ENCODE peak calls at places on chromosomes 11 and 22, in five cellular contexts. One of them, this sample, is unnamed.

GRCh38 chr11:15535414-15535813 is 420.7 kb downstream of the INSC start:
- DNase-seq in K562: no peak
- DNase-seq in SK-N-SH: no peak
- DNase-seq in HepG2: no peak
- DNase-seq in H1: no peak
- DNase-seq in this sample: no peak

GRCh38 chr11:119875841-119876600 is 147.0 kb upstream of the NECTIN1 start:
- DNase-seq in K562: no peak
- DNase-seq in SK-N-SH: no peak
- DNase-seq in HepG2: no peak
- DNase-seq in H1: no peak
- DNase-seq in this sample: no peak

GRCh38 chr22:27046126-27046525 is 388.7 kb downstream of the MIAT start:
- DNase-seq in HepG2: no peak
- DNase-seq in H1: no peak
- DNase-seq in K562: no peak
- DNase-seq in SK-N-SH: peak; percentile 27
- DNase-seq in this sample: no peak

GRCh38 chr11:66388746-66389386 is 17.3 kb upstream of the SLC29A2 start:
- DNase-seq in K562: peak; percentile 67
- DNase-seq in SK-N-SH: peak; percentile 60
- DNase-seq in H1: no peak
- DNase-seq in HepG2: peak; percentile 78
- DNase-seq in this sample: no peak

GRCh38 chr11:65609236-65609635 is 4.8 kb downstream of the MAP3K11 start:
- DNase-seq in SK-N-SH: no peak
- DNase-seq in K562: no peak
- DNase-seq in H1: no peak
- DNase-seq in HepG2: no peak
- DNase-seq in this sample: no peak

GRCh38 chr22:45554040-45554406 is 51.3 kb downstream of the FBLN1 start:
- DNase-seq in SK-N-SH: peak; percentile 59
- DNase-seq in K562: peak; percentile 27
- DNase-seq in HepG2: no peak
- DNase-seq in H1: no peak
- DNase-seq in this sample: no peak

GRCh38 chr11:119376197-119376847 is 5.2 kb downstream of the USP2 start:
- DNase-seq in HepG2: peak; percentile 88
- DNase-seq in SK-N-SH: peak; percentile 33
- DNase-seq in K562: no peak
- DNase-seq in H1: no peak
- DNase-seq in this sample: no peak

GRCh38 chr22:35708917-35709316 is 8.8 kb upstream of the APOL5 start:
- DNase-seq in K562: no peak
- DNase-seq in HepG2: no peak
- DNase-seq in SK-N-SH: no peak
- DNase-seq in H1: no peak
- DNase-seq in this sample: no peak

GRCh38 chr11:126530416-126530815 is 174.9 kb downstream of the ST3GAL4 start:
- DNase-seq in SK-N-SH: no peak
- DNase-seq in K562: no peak
- DNase-seq in H1: no peak
- DNase-seq in HepG2: no peak
- DNase-seq in this sample: no peak

GRCh38 chr11:107683807-107684206 is 28.0 kb downstream of the SLN start:
- DNase-seq in HepG2: no peak
- DNase-seq in H1: no peak
- DNase-seq in SK-N-SH: peak; percentile 24
- DNase-seq in K562: peak; percentile 17
- DNase-seq in this sample: no peak

GRCh38 chr11:17533782-17534415 is 10.3 kb downstream of the USH1C start:
- DNase-seq in H1: no peak
- DNase-seq in SK-N-SH: no peak
- DNase-seq in K562: no peak
- DNase-seq in HepG2: no peak
- DNase-seq in this sample: no peak

GRCh38 chr22:23107487-23108323 is 34.1 kb downstream of the RSPH14 start:
- DNase-seq in K562: no peak
- DNase-seq in H1: no peak
- DNase-seq in HepG2: no peak
- DNase-seq in SK-N-SH: no peak
- DNase-seq in this sample: no peak

GRCh38 chr22:37431366-37431765 is 4.1 kb upstream of the ELFN2 start:
- DNase-seq in HepG2: peak; percentile 8
- DNase-seq in H1: no peak
- DNase-seq in K562: no peak
- DNase-seq in SK-N-SH: no peak
- DNase-seq in this sample: no peak

GRCh38 chr11:34650528-34650927 is 29.6 kb downstream of the EHF start:
- DNase-seq in HepG2: no peak
- DNase-seq in SK-N-SH: no peak
- DNase-seq in K562: peak; percentile 33
- DNase-seq in H1: no peak
- DNase-seq in this sample: peak; percentile 91

GRCh38 chr22:49461674-49462073 is 366.0 kb downstream of the BRD1 start:
- DNase-seq in HepG2: no peak
- DNase-seq in SK-N-SH: no peak
- DNase-seq in K562: no peak
- DNase-seq in H1: no peak
- DNase-seq in this sample: no peak

GRCh38 chr22:28898233-28898629 is 14.9 kb downstream of the ZNRF3 start:
- DNase-seq in K562: no peak
- DNase-seq in HepG2: no peak
- DNase-seq in SK-N-SH: no peak
- DNase-seq in H1: no peak
- DNase-seq in this sample: no peak

GRCh38 chr11:65355013-65355775 is 643 bp downstream of the TIGD3 start:
- DNase-seq in H1: no peak
- DNase-seq in SK-N-SH: peak; percentile 87
- DNase-seq in HepG2: peak; percentile 15
- DNase-seq in K562: peak; percentile 70
- DNase-seq in this sample: no peak

GRCh38 chr11:2789331-2789730 is 89.5 kb upstream of the KCNQ1OT1 start:
- DNase-seq in SK-N-SH: no peak
- DNase-seq in H1: no peak
- DNase-seq in HepG2: no peak
- DNase-seq in K562: no peak
- DNase-seq in this sample: no peak

GRCh38 chr11:78656327-78656726 is 81.7 kb upstream of the NARS2 start:
- DNase-seq in K562: no peak
- DNase-seq in HepG2: no peak
- DNase-seq in SK-N-SH: no peak
- DNase-seq in H1: no peak
- DNase-seq in this sample: no peak

GRCh38 chr11:83819936-83820549 is 533.9 kb upstream of the CCDC90B start:
- DNase-seq in H1: no peak
- DNase-seq in HepG2: peak; percentile 43
- DNase-seq in SK-N-SH: peak; percentile 29
- DNase-seq in K562: peak; percentile 39
- DNase-seq in this sample: no peak

GRCh38 chr11:108494182-108494581 is 4.0 kb downstream of the POGLUT3 start:
- DNase-seq in K562: peak; percentile 11
- DNase-seq in SK-N-SH: no peak
- DNase-seq in HepG2: no peak
- DNase-seq in H1: no peak
- DNase-seq in this sample: no peak

GRCh38 chr22:49659281-49659923 is 168.3 kb downstream of the BRD1 start:
- DNase-seq in K562: no peak
- DNase-seq in H1: no peak
- DNase-seq in HepG2: no peak
- DNase-seq in SK-N-SH: no peak
- DNase-seq in this sample: no peak

GRCh38 chr11:63869686-63870085 is 30.8 kb downstream of the MARK2 start:
- DNase-seq in HepG2: no peak
- DNase-seq in SK-N-SH: no peak
- DNase-seq in K562: no peak
- DNase-seq in H1: no peak
- DNase-seq in this sample: no peak

GRCh38 chr11:10564030-10564429 is 4.4 kb downstream of the LYVE1 start:
- DNase-seq in SK-N-SH: no peak
- DNase-seq in HepG2: no peak
- DNase-seq in H1: no peak
- DNase-seq in K562: no peak
- DNase-seq in this sample: no peak

GRCh38 chr22:30362632-30363281 is 6.0 kb downstream of the CCDC157 start:
- DNase-seq in K562: peak; percentile 47
- DNase-seq in HepG2: no peak
- DNase-seq in H1: no peak
- DNase-seq in SK-N-SH: no peak
- DNase-seq in this sample: no peak

GRCh38 chr11:73226297-73227006 is 8.4 kb downstream of the P2RY2 start:
- DNase-seq in H1: no peak
- DNase-seq in K562: no peak
- DNase-seq in HepG2: no peak
- DNase-seq in SK-N-SH: peak; percentile 10
- DNase-seq in this sample: no peak

GRCh38 chr11:3866206-3866605 is 10.7 kb downstream of the STIM1 start:
- DNase-seq in H1: no peak
- DNase-seq in K562: peak; percentile 54
- DNase-seq in SK-N-SH: no peak
- DNase-seq in HepG2: peak; percentile 84
- DNase-seq in this sample: no peak

GRCh38 chr22:31952094-31952401 is 7.7 kb downstream of the YWHAH start:
- DNase-seq in H1: no peak
- DNase-seq in K562: no peak
- DNase-seq in SK-N-SH: peak; percentile 36
- DNase-seq in HepG2: no peak
- DNase-seq in this sample: no peak

GRCh38 chr22:47138898-47139789 is 376.7 kb downstream of the TBC1D22A start:
- DNase-seq in H1: no peak
- DNase-seq in SK-N-SH: no peak
- DNase-seq in HepG2: no peak
- DNase-seq in K562: no peak
- DNase-seq in this sample: no peak

GRCh38 chr11:119051440-119052162 is 5.4 kb downstream of the HYOU1 start:
- DNase-seq in HepG2: no peak
- DNase-seq in K562: no peak
- DNase-seq in H1: no peak
- DNase-seq in SK-N-SH: no peak
- DNase-seq in this sample: peak; percentile 51

GRCh38 chr22:17891427-17892167 is 117.3 kb upstream of the BID start:
- DNase-seq in K562: peak; percentile 54
- DNase-seq in HepG2: peak; percentile 7
- DNase-seq in H1: no peak
- DNase-seq in SK-N-SH: peak; percentile 62
- DNase-seq in this sample: no peak

GRCh38 chr11:32890843-32891656 is 1.6 kb upstream of the QSER1 start:
- DNase-seq in K562: no peak
- DNase-seq in H1: no peak
- DNase-seq in SK-N-SH: no peak
- DNase-seq in HepG2: no peak
- DNase-seq in this sample: no peak
- TF ChIP-seq GABPA in K562: no peak
- TF ChIP-seq GABPA in H1: no peak
- TF ChIP-seq GABPA in SK-N-SH: no peak
- TF ChIP-seq GABPA in HepG2: no peak
- TF ChIP-seq GABPA in this sample: no peak

GRCh38 chr11:70575396-70576060 is 177.2 kb downstream of the CTTN start:
- DNase-seq in HepG2: peak; percentile 36
- DNase-seq in K562: no peak
- DNase-seq in H1: no peak
- DNase-seq in SK-N-SH: no peak
- DNase-seq in this sample: no peak

GRCh38 chr11:70578371-70578770 is 180.0 kb downstream of the CTTN start:
- DNase-seq in H1: no peak
- DNase-seq in K562: no peak
- DNase-seq in SK-N-SH: no peak
- DNase-seq in HepG2: no peak
- DNase-seq in this sample: no peak

GRCh38 chr11:70578831-70579230 is 180.5 kb downstream of the CTTN start:
- DNase-seq in HepG2: no peak
- DNase-seq in H1: no peak
- DNase-seq in SK-N-SH: peak; percentile 12
- DNase-seq in K562: no peak
- DNase-seq in this sample: no peak

GRCh38 chr11:70577948-70578347 is 179.6 kb downstream of the CTTN start:
- DNase-seq in HepG2: no peak
- DNase-seq in H1: no peak
- DNase-seq in SK-N-SH: peak; percentile 16
- DNase-seq in K562: no peak
- DNase-seq in this sample: no peak

GRCh38 chr11:70577258-70577603 is 178.9 kb downstream of the CTTN start:
- DNase-seq in H1: no peak
- DNase-seq in K562: no peak
- DNase-seq in HepG2: no peak
- DNase-seq in SK-N-SH: peak; percentile 23
- DNase-seq in this sample: no peak
- H3K4me1 ChIP-seq in H1: no peaks in the 10 kb centered on the region
- H3K4me1 ChIP-seq in K562: no peaks in the 10 kb centered on the region
- H3K4me1 ChIP-seq in HepG2: peaks cover 32% of the 10 kb centered on the region
- H3K4me1 ChIP-seq in SK-N-SH: peaks cover 6% of the 10 kb centered on the region
- H3K4me1 ChIP-seq in this sample: no peaks in the 10 kb centered on the region

DNA sequence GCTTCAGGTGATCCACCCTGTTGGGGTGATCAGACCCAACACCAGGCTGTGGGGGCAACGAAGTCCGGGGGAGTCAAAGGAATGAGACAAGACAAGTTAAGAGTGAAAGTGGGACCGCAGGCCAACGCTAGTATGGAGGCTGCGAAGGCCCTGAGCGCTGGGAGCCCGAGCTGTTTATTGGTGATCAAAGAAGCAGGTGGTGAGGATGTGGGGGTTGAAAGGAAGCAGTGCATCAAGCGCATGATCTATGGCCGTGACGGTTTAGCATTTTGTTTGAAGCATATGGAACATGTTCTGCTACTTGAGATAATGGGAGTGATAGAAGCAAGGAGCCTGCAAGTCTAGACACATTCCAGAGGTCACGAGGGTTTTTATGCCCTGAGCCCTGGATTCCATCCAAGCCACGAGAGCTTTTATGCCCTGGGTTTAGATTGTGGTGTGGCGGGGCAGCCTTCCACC is 49.5 kb downstream of the MCHR1 start:
- DNase-seq in HepG2: no peak
- DNase-seq in H1: no peak
- DNase-seq in SK-N-SH: no peak
- DNase-seq in K562: no peak
- DNase-seq in this sample: no peak
- TF ChIP-seq GABPA in HepG2: no peak
- TF ChIP-seq GABPA in H1: no peak
- TF ChIP-seq GABPA in SK-N-SH: no peak
- TF ChIP-seq GABPA in K562: no peak
- TF ChIP-seq GABPA in this sample: no peak

GRCh38 chr11:19216709-19217374 is 15.1 kb upstream of the CSRP3 start:
- DNase-seq in SK-N-SH: no peak
- DNase-seq in H1: no peak
- DNase-seq in K562: no peak
- DNase-seq in HepG2: no peak
- DNase-seq in this sample: no peak

GRCh38 chr11:19220903-19221682 is 19.3 kb upstream of the CSRP3 start:
- DNase-seq in H1: no peak
- DNase-seq in K562: no peak
- DNase-seq in SK-N-SH: no peak
- DNase-seq in HepG2: no peak
- DNase-seq in this sample: no peak

GRCh38 chr11:19216021-19216420 is 14.2 kb upstream of the CSRP3 start:
- DNase-seq in H1: no peak
- DNase-seq in SK-N-SH: no peak
- DNase-seq in HepG2: no peak
- DNase-seq in K562: no peak
- DNase-seq in this sample: no peak

GRCh38 chr11:19218216-19218615 is 16.4 kb upstream of the CSRP3 start:
- DNase-seq in K562: no peak
- DNase-seq in SK-N-SH: no peak
- DNase-seq in HepG2: no peak
- DNase-seq in H1: no peak
- DNase-seq in this sample: no peak

GRCh38 chr11:19218801-19219460 is 17.1 kb upstream of the CSRP3 start:
- DNase-seq in HepG2: no peak
- DNase-seq in H1: no peak
- DNase-seq in SK-N-SH: peak; percentile 51
- DNase-seq in K562: peak; percentile 24
- DNase-seq in this sample: no peak
- H3K4me1 ChIP-seq in HepG2: no peaks in the 10 kb centered on the region
- H3K4me1 ChIP-seq in H1: peaks cover 3% of the 10 kb centered on the region
- H3K4me1 ChIP-seq in SK-N-SH: peaks cover 6% of the 10 kb centered on the region
- H3K4me1 ChIP-seq in K562: no peaks in the 10 kb centered on the region
- H3K4me1 ChIP-seq in this sample: no peaks in the 10 kb centered on the region